ENCODE peak calls at places on chromosomes 7 and 10, in six cellular contexts. H is epithelial cell of esophagus; X is KBM-7; A is anterior cingulate cortex; K is activated CD4-positive, alpha-beta T cell treated with anti-CD3 and anti-CD28 coated beads for 1 hour; W is activated CD8-positive, alpha-beta memory T cell treated with anti-CD3 and anti-CD28 coated beads for 24 hours. M is an unnamed sample.
A peak's percentile ranks its signal among the peaks of the same experiment; 100 is the strongest.

GRCh38 chr10:683448-684071 is 5.9 kb downstream of the DIP2C start:
- DNase-seq in A (no peak), W (no peak), K (no peak), H (no peak), X (no peak), M (no peak)

GRCh38 chr7:54968018-54968417 is 50.8 kb upstream of the EGFR start:
- DNase-seq in H (no peak), A (no peak), X (no peak), K (no peak), W (no peak), M (no peak)

GRCh38 chr7:27709137-27710075 is 30.6 kb upstream of the TAX1BP1 start:
- DNase-seq in W (no peak), X (no peak), A (no peak), K (no peak), H (peak; percentile 29), M (no peak)

GRCh38 chr7:139106959-139107358 is 2.6 kb downstream of the ZC3HAV1 start:
- DNase-seq in K (no peak), H (no peak), A (no peak), X (peak; percentile 51), W (no peak), M (no peak)

GRCh38 chr7:70559815-70560214 is 572.1 kb upstream of the GALNT17 start:
- DNase-seq in A (no peak), W (no peak), K (no peak), X (no peak), H (no peak), M (no peak)

GRCh38 chr7:138979226-138979979 is 1.8 kb downstream of the KIAA1549 start:
- DNase-seq in A (no peak), K (no peak), W (no peak), H (peak; percentile 20), X (peak; percentile 61), M (peak; percentile 25)

GRCh38 chr7:143393267-143394041 is 12.3 kb downstream of the ZYX start:
- DNase-seq in X (no peak), W (no peak), K (no peak), A (no peak), H (no peak), M (no peak)

GRCh38 chr7:67406941-67407340 is 410.3 kb downstream of the TYW1 start:
- DNase-seq in K (no peak), X (no peak), W (no peak), H (peak; percentile 14), A (no peak), M (no peak)

GRCh38 chr10:235921-236320 is 100.7 kb downstream of the ZMYND11 start:
- DNase-seq in K (no peak), H (no peak), W (no peak), X (no peak), A (no peak), M (no peak)

GRCh38 chr10:49634053-49634660 is 20.3 kb downstream of the CHAT start:
- DNase-seq in H (no peak), W (no peak), K (no peak), X (no peak), A (no peak), M (no peak)

GRCh38 chr7:38034062-38034907 is 113.8 kb downstream of the EPDR1 start:
- DNase-seq in A (no peak), K (no peak), W (no peak), H (no peak), X (no peak), M (no peak)

GRCh38 chr7:55063036-55063435 is 44.2 kb downstream of the EGFR start:
- DNase-seq in A (no peak), X (no peak), H (no peak), W (no peak), K (no peak), M (no peak)

GRCh38 chr10:123562811-123563580 is 103.2 kb upstream of the GPR26 start:
- DNase-seq in A (no peak), H (no peak), W (peak; percentile 38), X (no peak), K (no peak), M (peak; percentile 40)

GRCh38 chr7:50304158-50304910 is at the start of gene IKZF1:
- DNase-seq in A (no peak), X (peak; percentile 78), K (peak; percentile 40), W (peak; percentile 91), H (peak; percentile 37), M (no peak)

GRCh38 chr7:124462249-124462648 is 303.3 kb downstream of the GPR37 start:
- DNase-seq in W (no peak), X (no peak), K (no peak), H (peak; percentile 73), A (no peak), M (no peak)

GRCh38 chr10:102869290-102870198 is at the start of gene AS3MT:
- DNase-seq in H (peak; percentile 30), K (no peak), W (peak; percentile 61), X (no peak), A (no peak), M (peak; percentile 80)

GRCh38 chr7:2237109-2237602 is 4.4 kb upstream of the MAD1L1 start:
- DNase-seq in X (peak; percentile 90), A (no peak), H (peak; percentile 88), W (no peak), K (no peak), M (no peak)

GRCh38 chr10:63711361-63711760 is 190.2 kb downstream of the REEP3 start:
- DNase-seq in A (no peak), K (no peak), W (no peak), H (peak; percentile 48), X (no peak), M (no peak)

GRCh38 chr10:44056947-44057811 is 327.7 kb downstream of the CXCL12 start:
- DNase-seq in X (no peak), W (no peak), H (no peak), A (no peak), K (no peak), M (no peak)

GRCh38 chr10:101001225-101002035 is 1.8 kb downstream of the LZTS2 start:
- DNase-seq in H (peak; percentile 61), W (no peak), A (peak; percentile 73), K (no peak), X (no peak), M (no peak)

GRCh38 chr7:116829051-116829450 is 33.3 kb upstream of the CAPZA2 start:
- DNase-seq in X (no peak), W (no peak), A (no peak), H (no peak), K (no peak), M (no peak)